ENCODE peak calls at places on chromosomes 3 and 15, in four cellular contexts. O, J, I and H are unnamed samples.

GRCh38 chr3:180744226-180744625 is 64.9 kb upstream of the CCDC39 start:
- DNase-seq in O (no peak), I (no peak), J (no peak), H (peak)

GRCh38 chr3:165744025-165744424 is 93.2 kb downstream of the BCHE start:
- DNase-seq in O (no peak), J (no peak), I (no peak), H (no peak)

GRCh38 chr3:146128939-146129338 is 32.0 kb downstream of the PLOD2 start:
- DNase-seq in O (no peak), I (no peak), J (no peak), H (no peak)

GRCh38 chr15:73996939-73997338 is 2.4 kb downstream of the PML start:
- DNase-seq in I (no peak), O (peak), J (no peak), H (no peak)

GRCh38 chr3:150365132-150365604 is 42.9 kb upstream of the TSC22D2 start:
- DNase-seq in J (no peak), I (peak), O (peak), H (no peak)

GRCh38 chr15:39801641-39802309 is 19.1 kb upstream of the FSIP1 start:
- DNase-seq in I (no peak), J (peak), O (peak), H (no peak)

GRCh38 chr15:39345176-39345575 is 235.7 kb upstream of the THBS1 start:
- DNase-seq in J (no peak), I (no peak), O (no peak), H (no peak)

GRCh38 chr3:76212679-76213078 is 427.3 kb upstream of the ZNF717 start:
- DNase-seq in J (no peak), O (no peak), I (no peak), H (no peak)

GRCh38 chr3:168165390-168166269 is 69.9 kb upstream of the GOLIM4 start:
- DNase-seq in O (peak), J (peak), I (peak), H (peak)

GRCh38 chr3:141680620-141681389 is 57.3 kb upstream of the RNF7 start:
- DNase-seq in I (no peak), O (peak), J (no peak), H (peak)

GRCh38 chr15:90585863-90586262 is 56.1 kb downstream of the CRTC3 start:
- DNase-seq in I (no peak), J (no peak), O (no peak), H (no peak)

GRCh38 chr3:153284282-153284938 is 122.4 kb downstream of the RAP2B start:
- DNase-seq in I (peak), J (peak), O (peak), H (no peak)

GRCh38 chr15:66249623-66250174 is 3.9 kb downstream of the MEGF11 start:
- DNase-seq in J (no peak), I (no peak), O (no peak), H (no peak)

GRCh38 chr3:128335621-128336296 is 130.9 kb downstream of the DNAJB8 start:
- DNase-seq in I (no peak), J (no peak), O (no peak), H (no peak)

GRCh38 chr3:69791919-69792399 is 52.7 kb downstream of the MITF start:
- DNase-seq in I (no peak), O (peak), J (no peak), H (peak)

GRCh38 chr15:99845009-99845408 is 111.8 kb upstream of the LYSMD4 start:
- DNase-seq in O (no peak), J (no peak), I (no peak), H (no peak)

GRCh38 chr15:69398541-69398940 is 15.6 kb upstream of the KIF23 start:
- DNase-seq in O (no peak), J (no peak), I (no peak), H (no peak)

GRCh38 chr3:40720863-40721262 is 196.1 kb downstream of the ZNF621 start:
- DNase-seq in O (no peak), I (no peak), J (no peak), H (peak)

GRCh38 chr15:101121511-101122090 is 130.2 kb downstream of the CHSY1 start:
- DNase-seq in O (peak), J (no peak), I (no peak), H (peak)

GRCh38 chr15:101317473-101317872 is 22.4 kb upstream of the SNRPA1 start:
- DNase-seq in J (no peak), O (no peak), I (no peak), H (no peak)

GRCh38 chr3:37540786-37541185 is 320.9 kb upstream of the CTDSPL start:
- DNase-seq in J (no peak), O (no peak), I (no peak), H (no peak)

GRCh38 chr15:64459382-64459781 is 996 bp upstream of the ZNF609 start:
- DNase-seq in J (no peak), I (no peak), O (peak), H (no peak)

GRCh38 chr15:64462492-64462891 is 2.1 kb downstream of the ZNF609 start:
- DNase-seq in J (no peak), I (no peak), O (no peak), H (no peak)

GRCh38 chr15:64460206-64460736 is at the start of gene ZNF609:
- DNase-seq in I (no peak), J (peak), O (peak), H (peak)

GRCh38 chr15:64460737-64461576 is 579 bp downstream of the ZNF609 start:
- DNase-seq in O (peak), J (peak), I (no peak), H (peak)

GRCh38 chr15:64461577-64462162 is 1.3 kb downstream of the ZNF609 start:
- DNase-seq in J (peak), I (no peak), O (peak), H (peak)
- TF ChIP-seq FOXM1 in J (no peak), I (no peak), O (peak), H (no peak)

DNA sequence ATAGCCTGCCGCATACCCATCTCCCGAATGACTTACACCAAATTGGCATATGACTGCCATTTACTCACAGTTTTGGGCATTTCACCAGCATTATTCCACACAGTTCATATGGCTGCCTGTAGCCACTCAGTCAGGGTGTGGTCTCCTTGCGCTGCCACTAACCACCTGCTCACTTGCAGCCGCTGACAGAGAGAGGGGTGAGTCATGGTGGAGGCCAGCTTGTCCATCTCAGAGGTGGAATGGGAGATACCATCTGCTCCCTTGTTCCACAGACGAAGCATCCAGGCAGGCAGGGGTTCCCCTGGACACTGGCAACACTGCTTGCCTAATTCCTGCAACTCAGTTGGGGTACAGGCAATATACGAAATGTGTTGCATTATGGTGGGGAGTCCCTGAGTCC is 15.6 kb downstream of the CCRL2 start:
- DNase-seq in O (peak), I (no peak), J (no peak), H (no peak)
- TF ChIP-seq CHD2 in O (no peak), I (no peak), J (no peak), H (no peak)

GRCh38 chr3:15271785-15272381 is 60.5 kb downstream of the SH3BP5 start:
- DNase-seq in O (no peak), J (no peak), I (peak), H (no peak)
- TF ChIP-seq SIN3A in O (no peak), J (no peak), I (no peak), H (no peak)

GRCh38 chr3:13538520-13539284 is 10.2 kb upstream of the FBLN2 start:
- DNase-seq in J (no peak), O (no peak), I (no peak), H (no peak)

GRCh38 chr3:13537244-13537921 is 11.5 kb upstream of the FBLN2 start:
- DNase-seq in O (no peak), J (no peak), I (no peak), H (no peak)

GRCh38 chr3:13536832-13537231 is 12.1 kb upstream of the FBLN2 start:
- DNase-seq in O (no peak), J (no peak), I (no peak), H (no peak)

GRCh38 chr3:13539285-13539625 is 9.7 kb upstream of the FBLN2 start:
- DNase-seq in J (no peak), O (no peak), I (no peak), H (no peak)

DNA sequence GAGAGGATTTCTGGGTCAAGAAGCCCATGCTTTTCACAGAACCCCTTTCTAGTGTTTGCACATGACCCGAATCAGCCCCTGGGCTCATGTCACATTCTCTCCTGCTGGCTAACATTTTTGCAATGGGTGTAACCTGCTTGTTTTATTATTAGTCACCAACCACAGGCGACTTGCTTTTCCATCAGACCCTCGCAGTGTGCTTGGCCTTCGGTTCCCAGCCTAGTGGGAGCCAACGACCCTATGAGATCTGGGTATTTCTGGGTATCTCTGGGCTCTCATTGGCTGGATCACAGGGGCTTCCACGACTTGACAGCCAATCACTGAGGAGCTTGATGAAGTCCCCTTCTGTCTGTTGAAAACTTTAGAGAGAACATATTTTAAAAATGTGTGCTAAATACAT is 11.0 kb upstream of the FBLN2 start:
- DNase-seq in J (no peak), O (no peak), I (no peak), H (no peak)
- TF ChIP-seq FOXM1 in J (no peak), O (no peak), I (no peak), H (no peak)

GRCh38 chr3:143586565-143586964 is 261.7 kb downstream of the SLC9A9 start:
- DNase-seq in J (no peak), O (no peak), I (no peak), H (no peak)

GRCh38 chr3:143585720-143586456 is 262.4 kb downstream of the SLC9A9 start:
- DNase-seq in O (no peak), I (peak), J (no peak), H (no peak)

GRCh38 chr3:143595456-143596077 is 252.7 kb downstream of the SLC9A9 start:
- DNase-seq in I (no peak), J (no peak), O (no peak), H (no peak)

GRCh38 chr3:143594217-143594616 is 254.1 kb downstream of the SLC9A9 start:
- DNase-seq in J (peak), O (no peak), I (no peak), H (no peak)

GRCh38 chr3:143590660-143591059 is 257.6 kb downstream of the SLC9A9 start:
- DNase-seq in I (no peak), O (peak), J (no peak), H (no peak)
- TF ChIP-seq CHD2 in I (no peak), O (no peak), J (no peak), H (no peak)

GRCh38 chr15:71748327-71748726 is 62.0 kb upstream of the NR2E3 start:
- DNase-seq in J (no peak), I (no peak), O (no peak), H (no peak)
- TF ChIP-seq SIN3A in J (no peak), I (no peak), O (no peak), H (no peak)